ENCODE peak calls at places on chromosomes 1 and 21, in six cellular contexts. K, Y, V, Z, R and U are unnamed samples.

GRCh38 chr1:161117681-161118581 is at the start of the genes NIT1 and PFDN2:
- DNase-seq in Y (peak; percentile 85), V (peak; percentile 92), K (no peak), Z (peak; percentile 94), R (peak; percentile 72), U (peak; percentile 80)

GRCh38 chr1:156704930-156705320 is 458 bp downstream of the CRABP2 start:
- DNase-seq in Z (no peak), K (no peak), V (peak; percentile 32), R (no peak), Y (peak; percentile 57), U (no peak)

GRCh38 chr1:32876341-32877210 is 5.9 kb upstream of the FNDC5 start:
- DNase-seq in V (peak; percentile 57), Z (peak; percentile 85), K (peak; percentile 35), Y (peak; percentile 59), R (no peak), U (peak; percentile 92)

GRCh38 chr1:226634156-226634588 is 85.6 kb downstream of the STUM start:
- DNase-seq in Y (peak; percentile 78), R (peak; percentile 77), V (peak; percentile 83), K (peak; percentile 35), Z (peak; percentile 91), U (peak; percentile 84)

GRCh38 chr1:89484097-89485038 is 40.3 kb upstream of the LRRC8B start:
- DNase-seq in Y (no peak), R (no peak), K (no peak), Z (no peak), V (no peak), U (no peak)

GRCh38 chr1:14392161-14392886 is 206.2 kb upstream of the KAZN start:
- DNase-seq in K (no peak), Y (no peak), Z (no peak), R (no peak), V (no peak), U (no peak)

GRCh38 chr1:20578062-20578461 is 10.8 kb upstream of the CDA start:
- DNase-seq in R (no peak), V (no peak), Y (no peak), Z (no peak), K (no peak), U (no peak)

GRCh38 chr21:40433575-40433974 is 413.4 kb downstream of the DSCAM start:
- DNase-seq in K (no peak), V (peak; percentile 1), Z (no peak), Y (no peak), R (no peak), U (no peak)

GRCh38 chr1:203096566-203096965 is 10.8 kb upstream of the MYOG start:
- DNase-seq in K (no peak), Y (no peak), R (no peak), V (no peak), Z (no peak), U (no peak)

GRCh38 chr1:72567511-72567910 is 285.2 kb upstream of the NEGR1 start:
- DNase-seq in Y (no peak), Z (no peak), V (no peak), R (no peak), K (no peak), U (no peak)

GRCh38 chr21:39670741-39671140 is 58.0 kb downstream of the B3GALT5 start:
- DNase-seq in Y (no peak), V (no peak), R (no peak), K (no peak), Z (no peak), U (no peak)